ENCODE peak calls at places on chromosomes 13 and 19, in six cellular contexts. I is hepatocyte, W is GM23338, O is neural progenitor cell, T is MM.1S, X is PC-3. U is an unnamed sample.

GRCh38 chr19:23887642-23888041 is 27.0 kb upstream of the ZNF726 start:
- DNase-seq in T (no peak), X (peak), O (no peak), I (no peak), W (no peak), U (no peak)

GRCh38 chr19:4067396-4068057 is 828 bp upstream of the ZBTB7A start:
- DNase-seq in X (no peak), W (no peak), I (no peak), T (no peak), O (peak), U (peak)

GRCh38 chr13:53001871-53002270 is 26.7 kb upstream of the OLFM4 start:
- DNase-seq in X (no peak), T (no peak), W (no peak), O (no peak), I (no peak), U (no peak)

GRCh38 chr13:74210693-74211393 is 76.6 kb upstream of the KLF12 start:
- DNase-seq in I (peak), W (no peak), T (no peak), O (no peak), X (peak), U (no peak)

GRCh38 chr19:53254451-53255341 is at the start of gene ZNF677:
- DNase-seq in X (peak), I (peak), W (peak), T (no peak), O (peak), U (no peak)

GRCh38 chr13:71867101-71867814 is at the start of gene DACH1:
- DNase-seq in I (peak), O (peak), X (peak), W (peak), T (peak), U (no peak)

GRCh38 chr13:110001622-110002275 is 215.4 kb upstream of the IRS2 start:
- DNase-seq in W (no peak), O (no peak), I (no peak), T (no peak), X (peak), U (no peak)

GRCh38 chr19:44984005-44984404 is 17.3 kb upstream of the RELB start:
- DNase-seq in T (no peak), O (no peak), I (no peak), X (no peak), W (no peak), U (no peak)

GRCh38 chr13:98722958-98723357 is 29.5 kb downstream of the SLC15A1 start:
- DNase-seq in T (no peak), I (peak), X (no peak), W (no peak), O (no peak), U (no peak)

GRCh38 chr13:49869514-49869913 is 66.6 kb downstream of the SPRYD7 start:
- DNase-seq in O (peak), W (peak), T (no peak), I (peak), X (peak), U (peak)

DNA sequence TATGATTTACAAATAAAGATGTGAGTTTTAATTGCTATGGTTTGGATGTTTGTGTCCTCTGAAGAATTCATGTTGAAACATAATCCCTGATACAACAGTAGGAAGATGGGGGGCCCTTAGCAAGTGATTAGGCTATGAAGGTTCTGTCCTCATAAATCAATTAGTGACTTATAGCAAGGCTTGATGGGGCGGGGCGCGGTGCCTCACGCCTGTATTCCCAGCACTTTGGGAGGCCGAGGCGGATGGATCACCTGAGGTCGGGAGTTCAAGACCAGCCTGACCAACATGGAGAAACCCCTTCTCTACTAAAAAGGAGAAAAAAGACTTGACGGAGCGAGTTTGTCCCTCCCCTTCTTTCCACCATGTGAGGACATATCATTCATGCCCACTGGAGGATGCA is 2486.5 kb upstream of the PCDH20 start:
- DNase-seq in O (no peak), W (no peak), T (no peak), I (no peak), X (no peak), U (no peak)
- TF ChIP-seq EZH2phosphoT487 in O (no peak), W (no peak), T (no peak), I (no peak), X (no peak), U (no peak)

GRCh38 chr19:18941628-18942354 is 774 bp upstream of the HOMER3 start:
- DNase-seq in T (no peak), O (peak), W (peak), X (no peak), I (no peak), U (no peak)
- H2AFZ ChIP-seq in T (peak), O (no peak), W (peak), X (peak), I (no peak), U (peak)

DNA sequence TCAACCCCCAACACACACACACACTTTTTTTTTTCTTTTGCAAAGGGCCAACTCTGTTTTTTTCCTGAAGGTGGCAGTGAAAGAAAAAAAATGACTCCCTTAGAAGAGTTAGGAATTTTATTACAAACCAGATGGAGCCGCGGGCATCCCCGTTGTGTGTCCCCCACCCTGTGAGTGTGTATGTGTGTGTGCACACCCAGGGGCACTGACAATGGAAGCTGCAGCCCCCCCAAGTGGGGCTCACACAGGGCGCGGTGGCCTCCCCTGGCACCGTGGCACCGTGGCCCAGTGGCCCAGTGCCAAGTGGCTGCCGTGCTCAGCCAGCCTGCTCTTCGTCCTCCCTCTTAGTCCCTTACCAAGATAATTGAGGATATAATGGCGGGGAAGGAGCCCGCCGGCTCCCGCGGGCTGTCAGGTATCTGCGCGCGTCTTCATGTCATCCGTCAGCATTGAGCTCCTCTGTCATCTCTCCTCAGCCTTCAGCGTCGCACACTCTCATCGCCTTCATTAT is 314.1 kb downstream of the ZNF536 start:
- DNase-seq in W (peak), O (no peak), I (peak), X (no peak), T (no peak), U (no peak)
- TF ChIP-seq CTCF in W (no peak), O (peak), I (peak), X (peak), T (no peak), U (peak)

DNA sequence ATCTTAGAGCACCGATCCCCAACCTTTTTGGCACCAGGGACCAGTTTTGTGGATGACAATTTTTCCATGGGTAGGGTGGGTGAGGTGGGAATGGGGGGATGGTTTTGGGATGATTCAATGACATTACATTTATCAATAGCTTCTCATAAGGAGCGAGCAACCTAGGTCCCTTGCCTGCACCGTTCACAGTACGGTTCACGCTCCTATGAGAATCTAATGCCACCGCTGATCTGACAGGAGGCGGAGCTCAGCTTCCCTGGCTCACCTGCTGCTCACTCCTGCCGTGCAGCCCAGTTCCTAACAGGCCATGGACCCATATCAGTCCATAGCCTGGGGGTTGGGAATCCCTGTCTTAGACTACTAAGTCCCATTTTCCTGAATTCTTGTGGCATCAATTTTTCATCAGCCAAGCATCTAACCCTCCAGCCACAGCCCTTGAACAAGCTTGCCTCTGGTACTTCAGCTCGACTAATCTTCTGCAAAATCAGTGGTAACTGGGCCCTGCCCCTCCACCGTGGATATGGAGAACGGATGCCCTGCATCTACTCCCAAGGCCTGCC is 37.0 kb upstream of the MAP3K10 start:
- DNase-seq in I (no peak), O (no peak), X (no peak), T (no peak), W (no peak), U (no peak)
- TF ChIP-seq EZH2phosphoT487 in I (no peak), O (no peak), X (no peak), T (no peak), W (no peak), U (no peak)

GRCh38 chr19:2609389-2610116 is 92.9 kb downstream of the GNG7 start:
- DNase-seq in X (no peak), W (peak), O (no peak), I (no peak), T (peak), U (no peak)

GRCh38 chr19:2610637-2611482 is 91.6 kb downstream of the GNG7 start:
- DNase-seq in O (peak), W (peak), T (peak), X (peak), I (peak), U (peak)

GRCh38 chr19:2613507-2614295 is 88.8 kb downstream of the GNG7 start:
- DNase-seq in O (peak), I (peak), T (peak), X (peak), W (peak), U (peak)

GRCh38 chr19:2612619-2613249 is 89.8 kb downstream of the GNG7 start:
- DNase-seq in W (peak), O (no peak), T (no peak), X (no peak), I (no peak), U (no peak)

GRCh38 chr19:2611483-2612464 is 90.7 kb downstream of the GNG7 start:
- DNase-seq in I (no peak), T (no peak), W (no peak), X (no peak), O (no peak), U (peak)
- H2AFZ ChIP-seq in I (no peak), T (no peak), W (no peak), X (no peak), O (no peak), U (no peak)

GRCh38 chr13:45121421-45121820 is 1.1 kb downstream of the GTF2F2 start:
- DNase-seq in W (peak), X (peak), I (peak), T (peak), O (peak), U (peak)
- TF ChIP-seq CTCF in W (no peak), X (peak), I (no peak), T (peak), O (peak), U (peak)

DNA sequence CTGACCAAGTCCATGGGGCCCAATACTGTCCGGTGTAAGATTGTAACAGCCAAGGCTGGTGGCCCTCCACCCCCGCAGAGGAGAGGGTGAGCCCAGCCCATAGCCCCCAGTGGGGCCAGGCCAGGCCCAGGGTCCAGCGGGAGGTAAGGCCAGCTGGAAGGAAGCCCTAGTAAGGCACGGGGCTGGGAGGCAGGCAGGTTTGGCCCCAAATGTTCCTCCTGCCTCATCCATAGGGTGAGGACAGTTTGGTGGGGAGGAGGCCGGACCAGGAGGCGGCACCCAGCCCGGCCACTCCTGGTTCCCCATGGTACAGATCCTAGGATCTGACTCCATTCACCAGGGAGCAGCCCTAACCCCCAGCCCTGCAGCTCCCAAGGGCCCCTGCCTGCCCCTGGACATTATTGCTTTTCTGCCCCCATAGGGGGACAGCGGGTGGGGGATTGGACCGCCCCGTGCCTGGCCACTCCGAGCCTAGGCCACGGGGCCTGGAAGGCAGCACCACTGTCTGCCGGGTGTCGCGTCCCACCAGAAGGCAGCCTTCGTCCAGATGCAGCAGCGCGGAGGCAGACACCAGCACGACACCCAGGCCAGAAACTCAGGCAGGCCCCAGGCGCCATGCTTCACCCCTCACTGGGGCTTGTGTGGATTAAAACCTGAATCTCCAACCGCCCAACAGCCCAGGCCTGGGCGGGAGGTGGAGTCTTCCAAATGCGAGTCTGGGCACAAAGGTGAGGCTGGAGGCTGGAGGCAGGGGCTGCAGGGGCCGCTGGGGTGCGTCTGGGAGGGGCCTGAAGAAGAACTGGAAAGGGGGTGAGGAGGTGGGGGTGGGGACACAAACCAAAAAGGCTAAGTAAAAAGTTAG is 6.7 kb upstream of the CCNP start:
- DNase-seq in W (no peak), O (no peak), X (no peak), I (no peak), T (no peak), U (no peak)
- TF ChIP-seq EZH2phosphoT487 in W (no peak), O (no peak), X (no peak), I (no peak), T (no peak), U (no peak)